ENCODE peak calls at places on chromosomes 12 and 14, in nine cellular contexts. One of them, this sample, is unnamed.

GRCh38 chr12:57459055-57459749 is 383 bp upstream of the GLI1 start:
- DNase-seq in PC-9: peak; percentile 90
- DNase-seq in GM04504: peak; percentile 87
- DNase-seq in lower lobe of right lung: peak; percentile 95
- DNase-seq in NCI-H2227 treated with DMSO at 0.1 percent for 48 hours: peak; percentile 90
- DNase-seq in Caki2: peak; percentile 99
- DNase-seq in GM23248: peak; percentile 95
- DNase-seq in cerebellar cortex: peak; percentile 96
- DNase-seq in GM12865: peak; percentile 97
- DNase-seq in this sample: peak; percentile 99

GRCh38 chr12:103529306-103529705 is 33.5 kb upstream of the C12orf42 start:
- DNase-seq in PC-9: no peak
- DNase-seq in GM04504: no peak
- DNase-seq in lower lobe of right lung: no peak
- DNase-seq in NCI-H2227 treated with DMSO at 0.1 percent for 48 hours: no peak
- DNase-seq in Caki2: no peak
- DNase-seq in GM23248: no peak
- DNase-seq in cerebellar cortex: no peak
- DNase-seq in GM12865: no peak
- DNase-seq in this sample: no peak

GRCh38 chr12:118704517-118704916 is 276.8 kb upstream of the SRRM4 start:
- DNase-seq in PC-9: no peak
- DNase-seq in GM04504: no peak
- DNase-seq in lower lobe of right lung: no peak
- DNase-seq in NCI-H2227 treated with DMSO at 0.1 percent for 48 hours: peak; percentile 29
- DNase-seq in Caki2: no peak
- DNase-seq in GM23248: no peak
- DNase-seq in cerebellar cortex: no peak
- DNase-seq in GM12865: no peak
- DNase-seq in this sample: no peak

GRCh38 chr12:124259168-124260066 is 35.5 kb upstream of the RFLNA start:
- DNase-seq in PC-9: no peak
- DNase-seq in GM04504: no peak
- DNase-seq in lower lobe of right lung: no peak
- DNase-seq in NCI-H2227 treated with DMSO at 0.1 percent for 48 hours: no peak
- DNase-seq in Caki2: no peak
- DNase-seq in GM23248: peak; percentile 13
- DNase-seq in cerebellar cortex: no peak
- DNase-seq in GM12865: no peak
- DNase-seq in this sample: no peak

GRCh38 chr14:77613207-77613606 is 3.2 kb downstream of the SPTLC2 start:
- DNase-seq in PC-9: no peak
- DNase-seq in GM04504: no peak
- DNase-seq in lower lobe of right lung: no peak
- DNase-seq in NCI-H2227 treated with DMSO at 0.1 percent for 48 hours: no peak
- DNase-seq in Caki2: no peak
- DNase-seq in GM23248: peak; percentile 53
- DNase-seq in cerebellar cortex: no peak
- DNase-seq in GM12865: no peak
- DNase-seq in this sample: no peak

GRCh38 chr12:132393245-132393795 is 63.9 kb upstream of the GALNT9 start:
- DNase-seq in PC-9: peak; percentile 75
- DNase-seq in GM04504: no peak
- DNase-seq in lower lobe of right lung: no peak
- DNase-seq in NCI-H2227 treated with DMSO at 0.1 percent for 48 hours: no peak
- DNase-seq in Caki2: peak; percentile 93
- DNase-seq in GM23248: peak; percentile 13
- DNase-seq in cerebellar cortex: no peak
- DNase-seq in GM12865: no peak
- DNase-seq in this sample: peak; percentile 96

GRCh38 chr12:93825926-93826599 is 148.9 kb downstream of the CRADD start:
- DNase-seq in PC-9: no peak
- DNase-seq in GM04504: peak; percentile 64
- DNase-seq in lower lobe of right lung: no peak
- DNase-seq in NCI-H2227 treated with DMSO at 0.1 percent for 48 hours: peak; percentile 38
- DNase-seq in Caki2: no peak
- DNase-seq in GM23248: peak; percentile 32
- DNase-seq in cerebellar cortex: peak; percentile 67
- DNase-seq in GM12865: no peak
- DNase-seq in this sample: no peak

GRCh38 chr12:2409656-2410265 is 357.0 kb downstream of the CACNA1C start:
- DNase-seq in PC-9: no peak
- DNase-seq in GM04504: no peak
- DNase-seq in lower lobe of right lung: no peak
- DNase-seq in NCI-H2227 treated with DMSO at 0.1 percent for 48 hours: no peak
- DNase-seq in Caki2: no peak
- DNase-seq in GM23248: no peak
- DNase-seq in cerebellar cortex: peak; percentile 19
- DNase-seq in GM12865: no peak
- DNase-seq in this sample: peak; percentile 73

GRCh38 chr12:867905-868304 is 81.6 kb downstream of the RAD52 start:
- DNase-seq in PC-9: no peak
- DNase-seq in GM04504: no peak
- DNase-seq in lower lobe of right lung: no peak
- DNase-seq in NCI-H2227 treated with DMSO at 0.1 percent for 48 hours: no peak
- DNase-seq in Caki2: no peak
- DNase-seq in GM23248: no peak
- DNase-seq in cerebellar cortex: no peak
- DNase-seq in GM12865: no peak
- DNase-seq in this sample: no peak

GRCh38 chr12:98253207-98253606 is 262.2 kb upstream of the TMPO start:
- DNase-seq in PC-9: no peak
- DNase-seq in GM04504: no peak
- DNase-seq in lower lobe of right lung: no peak
- DNase-seq in NCI-H2227 treated with DMSO at 0.1 percent for 48 hours: no peak
- DNase-seq in Caki2: no peak
- DNase-seq in GM23248: no peak
- DNase-seq in cerebellar cortex: no peak
- DNase-seq in GM12865: no peak
- DNase-seq in this sample: no peak